ENCODE peak calls at places on chromosomes 5 and 9, in nine cellular contexts. E, T, I, G, X, B, M, P and V are unnamed samples.
A peak's percentile ranks its signal among the peaks of the same experiment; 100 is the strongest.

GRCh38 chr5:123929055-123929474 is 417.1 kb downstream of the CSNK1G3 start:
- DNase-seq in E (no peak), T (no peak), I (peak; percentile 28), G (no peak), X (no peak), B (no peak), M (no peak), P (no peak), V (no peak)

GRCh38 chr5:102651466-102651865 is 103.6 kb upstream of the PAM start:
- DNase-seq in E (no peak), T (no peak), I (no peak), G (no peak), X (no peak), B (no peak), M (no peak), P (no peak), V (no peak)

GRCh38 chr9:130766031-130766903 is 68.8 kb upstream of the ABL1 start:
- DNase-seq in E (no peak), T (peak; percentile 55), I (no peak), G (no peak), X (no peak), B (no peak), M (no peak), P (no peak), V (peak; percentile 72)

GRCh38 chr5:108415726-108416125 is 33.8 kb upstream of the FBXL17 start:
- DNase-seq in E (no peak), T (no peak), I (no peak), G (no peak), X (no peak), B (no peak), M (no peak), P (no peak), V (no peak)

GRCh38 chr5:131976414-131977211 is 31.1 kb upstream of the MEIKIN start:
- DNase-seq in E (no peak), T (no peak), I (peak; percentile 23), G (no peak), X (peak; percentile 10), B (no peak), M (no peak), P (no peak), V (peak; percentile 37)

GRCh38 chr9:111662851-111663823 is 1.7 kb downstream of the GNG10 start:
- DNase-seq in E (peak; percentile 55), T (no peak), I (no peak), G (no peak), X (no peak), B (no peak), M (no peak), P (no peak), V (no peak)

GRCh38 chr9:87597710-87598200 is 100.1 kb downstream of the DAPK1 start:
- DNase-seq in E (no peak), T (no peak), I (no peak), G (no peak), X (no peak), B (no peak), M (no peak), P (no peak), V (no peak)

GRCh38 chr9:81754245-81754644 is 64.9 kb upstream of the TLE1 start:
- DNase-seq in E (no peak), T (no peak), I (no peak), G (no peak), X (no peak), B (no peak), M (no peak), P (no peak), V (no peak)

GRCh38 chr5:134430001-134430569 is 18.4 kb upstream of the CDKN2AIPNL start:
- DNase-seq in E (no peak), T (no peak), I (no peak), G (no peak), X (no peak), B (no peak), M (no peak), P (no peak), V (no peak)

GRCh38 chr5:171495122-171495700 is 75.8 kb downstream of the FGF18 start:
- DNase-seq in E (no peak), T (no peak), I (no peak), G (no peak), X (no peak), B (no peak), M (no peak), P (no peak), V (no peak)

GRCh38 chr9:124296094-124296493 is 38.3 kb downstream of the NEK6 start:
- DNase-seq in E (no peak), T (no peak), I (no peak), G (no peak), X (no peak), B (no peak), M (no peak), P (no peak), V (no peak)

GRCh38 chr5:177310332-177310731 is 1.4 kb downstream of the MXD3 start:
- DNase-seq in E (no peak), T (no peak), I (no peak), G (no peak), X (no peak), B (no peak), M (no peak), P (no peak), V (no peak)

GRCh38 chr9:90003046-90003355 is 398.2 kb downstream of the GADD45G start:
- DNase-seq in E (no peak), T (no peak), I (no peak), G (no peak), X (peak; percentile 58), B (no peak), M (no peak), P (no peak), V (no peak)

GRCh38 chr5:128988476-128988875 is 23.2 kb downstream of the SLC27A6 start:
- DNase-seq in E (no peak), T (no peak), I (no peak), G (no peak), X (no peak), B (no peak), M (no peak), P (no peak), V (no peak)

GRCh38 chr9:33193818-33194217 is 26.7 kb upstream of the B4GALT1 start:
- DNase-seq in E (no peak), T (no peak), I (no peak), G (no peak), X (no peak), B (no peak), M (no peak), P (no peak), V (no peak)

GRCh38 chr9:88925471-88925870 is 65.8 kb upstream of the S1PR3 start:
- DNase-seq in E (no peak), T (no peak), I (no peak), G (no peak), X (no peak), B (no peak), M (no peak), P (no peak), V (no peak)

GRCh38 chr5:83471405-83472212 is at the start of gene VCAN:
- DNase-seq in E (no peak), T (peak; percentile 25), I (no peak), G (peak; percentile 28), X (no peak), B (peak; percentile 95), M (peak; percentile 55), P (peak; percentile 40), V (peak; percentile 81)

GRCh38 chr5:174799146-174799545 is 74.8 kb downstream of the MSX2 start:
- DNase-seq in E (no peak), T (no peak), I (no peak), G (no peak), X (no peak), B (no peak), M (no peak), P (no peak), V (no peak)

GRCh38 chr9:129320575-129321311 is 142.7 kb upstream of the IER5L start:
- DNase-seq in E (peak; percentile 77), T (peak; percentile 48), I (peak; percentile 34), G (peak; percentile 62), X (peak; percentile 79), B (no peak), M (peak; percentile 65), P (no peak), V (peak; percentile 80)

DNA sequence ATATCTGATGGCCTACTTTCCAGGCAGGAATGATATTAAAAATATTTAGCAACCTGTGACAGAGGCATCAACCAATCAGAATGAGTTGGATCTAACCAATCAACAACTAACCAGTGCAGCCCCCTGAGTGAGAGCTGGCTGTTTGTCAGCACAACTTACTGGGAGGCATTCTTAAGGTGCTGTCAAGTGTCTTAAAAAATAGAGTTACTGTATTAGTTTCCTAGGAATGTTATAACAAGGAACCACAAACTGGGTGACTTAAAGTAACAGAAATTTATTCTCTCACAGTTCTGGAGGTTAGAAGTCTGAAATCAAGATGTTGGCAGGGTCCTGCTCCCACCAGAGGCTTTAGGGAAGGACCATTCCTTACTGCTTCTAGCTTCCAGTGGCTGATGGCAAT is 85.2 kb downstream of the ATG10 start:
- DNase-seq in E (no peak), T (no peak), I (no peak), G (no peak), X (no peak), B (no peak), M (no peak), P (no peak), V (no peak)
- H3K4me1 ChIP-seq in E (no peaks in the 10 kb centered on the region), T (no peaks in the 10 kb centered on the region), I (no peaks in the 10 kb centered on the region), G (peaks cover 3% of the 10 kb centered on the region), X (no peaks in the 10 kb centered on the region), B (no peaks in the 10 kb centered on the region), M (no peaks in the 10 kb centered on the region), P (no peaks in the 10 kb centered on the region), V (no peaks in the 10 kb centered on the region)

DNA sequence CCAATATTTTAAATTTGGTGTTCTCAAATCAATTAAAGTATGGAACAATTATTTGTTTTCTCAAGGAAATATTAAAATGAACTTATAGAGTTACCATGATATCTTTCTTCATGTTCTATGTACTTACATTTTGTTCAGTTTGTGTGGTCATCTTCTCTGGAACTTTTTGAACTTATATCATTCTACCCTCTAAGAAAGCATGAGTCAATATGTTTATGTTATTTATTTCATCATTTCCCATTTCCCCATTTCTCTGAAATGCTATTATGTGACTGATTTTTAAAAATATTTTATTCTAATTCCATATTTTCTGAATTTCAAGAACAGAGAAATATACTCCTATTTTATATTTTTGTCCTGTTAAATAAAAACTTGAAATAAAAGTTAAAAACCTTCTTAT is 123.5 kb upstream of the ACOT12 start:
- DNase-seq in E (no peak), T (no peak), I (no peak), G (no peak), X (no peak), B (no peak), M (no peak), P (no peak), V (no peak)
- TF ChIP-seq EP300 in E (no peak), T (no peak), I (no peak), G (no peak), X (no peak), B (no peak), M (no peak), P (no peak), V (no peak)

GRCh38 chr9:92325991-92326500 is 293 bp downstream of the CENPP start:
- DNase-seq in E (no peak), T (no peak), I (no peak), G (no peak), X (no peak), B (no peak), M (no peak), P (peak; percentile 29), V (no peak)
- H3K4me1 ChIP-seq in E (no peaks in the 10 kb centered on the region), T (peaks cover 11% of the 10 kb centered on the region), I (peaks cover 2% of the 10 kb centered on the region), G (peaks cover 3% of the 10 kb centered on the region), X (peaks cover 51% of the 10 kb centered on the region), B (peaks cover 23% of the 10 kb centered on the region), M (no peaks in the 10 kb centered on the region), P (peaks cover 17% of the 10 kb centered on the region), V (peaks cover 21% of the 10 kb centered on the region)

DNA sequence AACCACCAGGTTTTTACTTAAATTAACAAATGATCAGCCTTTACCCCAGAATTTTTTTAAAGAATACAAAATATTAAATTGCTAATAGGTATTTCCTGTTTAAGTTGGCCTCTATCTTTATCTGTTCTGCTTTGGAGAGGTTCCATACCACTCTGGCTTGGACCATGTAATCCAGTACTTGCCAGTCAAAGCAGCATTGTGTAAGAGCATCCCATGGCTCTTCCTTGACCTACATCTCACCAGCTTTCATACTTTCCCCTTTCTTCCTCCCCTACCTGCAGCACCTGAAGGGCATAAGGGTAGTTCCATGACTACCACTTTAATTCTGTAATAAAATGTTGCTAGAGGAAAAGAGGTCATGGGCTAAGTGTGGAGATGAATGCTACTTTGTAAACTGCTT is 140.8 kb upstream of the MTAP start:
- DNase-seq in E (no peak), T (no peak), I (no peak), G (no peak), X (no peak), B (no peak), M (no peak), P (no peak), V (no peak)
- TF ChIP-seq EP300 in E (no peak), T (no peak), I (no peak), G (no peak), X (no peak), B (no peak), M (no peak), P (no peak), V (no peak)